ENCODE peak calls at places on chromosome 5, in ten cellular contexts. J is transverse colon, F is HCT116, Y is H1, U is HepG2, S is sigmoid colon, Q is endothelial cell of umbilical vein, T is breast epithelium, N is GM12892, W is stomach. X is an unnamed sample.

GRCh38 chr5:171617787-171618690 is 167.6 kb upstream of the SMIM23 start:
- DNase-seq in J (no peak), Q (no peak), S (peak), N (no peak), U (no peak), Y (no peak), T (no peak), W (no peak), F (no peak), X (no peak)

GRCh38 chr5:1881273-1881586 is 1.5 kb downstream of the IRX4 start:
- DNase-seq in W (no peak), Q (no peak), F (peak), Y (peak), J (no peak), T (no peak), N (no peak), S (no peak), U (no peak), X (no peak)

GRCh38 chr5:181217111-181217804 is 5.8 kb upstream of the TRIM41 start:
- DNase-seq in Q (peak), Y (no peak), W (peak), S (peak), F (no peak), U (no peak), T (no peak), N (no peak), J (peak), X (no peak)

GRCh38 chr5:150138551-150139265 is 16.9 kb downstream of the PDGFRB start:
- DNase-seq in S (no peak), U (peak), F (no peak), Q (peak), J (no peak), Y (no peak), N (no peak), W (peak), T (no peak), X (no peak)

GRCh38 chr5:59565551-59565950 is 328.0 kb downstream of the PDE4D start:
- DNase-seq in Y (no peak), W (no peak), U (no peak), F (no peak), Q (no peak), N (no peak), S (no peak), T (no peak), J (no peak), X (no peak)

GRCh38 chr5:83265318-83265717 is 188.0 kb downstream of the XRCC4 start:
- DNase-seq in F (no peak), U (peak), J (no peak), N (no peak), Q (peak), S (no peak), W (peak), Y (no peak), T (no peak), X (no peak)

GRCh38 chr5:147578228-147579024 is 68.6 kb upstream of the DPYSL3 start:
- DNase-seq in T (no peak), Q (peak), Y (no peak), J (no peak), S (no peak), W (no peak), N (no peak), U (peak), F (peak), X (no peak)

GRCh38 chr5:139495644-139496435 is 13.3 kb upstream of the STING1 start:
- DNase-seq in T (no peak), S (no peak), Y (no peak), N (no peak), U (no peak), Q (peak), J (no peak), W (no peak), F (no peak), X (no peak)

GRCh38 chr5:36261186-36261585 is 19.5 kb upstream of the NADK2 start:
- DNase-seq in N (no peak), T (no peak), S (no peak), Y (no peak), U (no peak), Q (no peak), F (no peak), W (no peak), J (no peak), X (no peak)

GRCh38 chr5:139415221-139415861 is 11.5 kb upstream of the SPATA24 start:
- DNase-seq in U (no peak), Y (no peak), S (peak), F (no peak), N (no peak), W (no peak), Q (no peak), J (no peak), T (no peak), X (no peak)

GRCh38 chr5:73130811-73131210 is 10.4 kb downstream of the TMEM171 start:
- DNase-seq in W (no peak), F (no peak), J (no peak), N (no peak), Y (no peak), U (no peak), T (no peak), S (no peak), Q (no peak), X (no peak)

GRCh38 chr5:106376522-106376921 is 1294.2 kb downstream of the EFNA5 start:
- DNase-seq in U (no peak), S (no peak), N (no peak), F (no peak), W (no peak), Y (no peak), J (no peak), T (no peak), Q (no peak), X (no peak)

GRCh38 chr5:76591366-76591765 is 31.8 kb downstream of the F2RL2 start:
- DNase-seq in S (no peak), F (no peak), J (no peak), W (no peak), U (no peak), Q (no peak), Y (no peak), N (no peak), T (no peak), X (no peak)

GRCh38 chr5:141821430-141821925 is 56.7 kb downstream of the PCDH1 start:
- DNase-seq in F (peak), Y (no peak), J (no peak), T (no peak), N (no peak), S (no peak), U (no peak), Q (peak), W (no peak), X (no peak)

GRCh38 chr5:180649297-180650039 is at the start of gene FLT4:
- DNase-seq in Q (no peak), J (no peak), T (no peak), Y (no peak), F (no peak), S (no peak), W (no peak), N (no peak), U (no peak), X (no peak)

GRCh38 chr5:135359374-135360165 is 39.5 kb downstream of the MACROH2A1 start:
- DNase-seq in W (no peak), F (no peak), U (no peak), Y (no peak), T (no peak), S (no peak), Q (no peak), J (no peak), N (no peak), X (no peak)

GRCh38 chr5:5632678-5633077 is 210.2 kb downstream of the ICE1 start:
- DNase-seq in Y (no peak), U (no peak), J (no peak), W (no peak), N (no peak), S (no peak), Q (no peak), F (no peak), T (no peak), X (no peak)

GRCh38 chr5:124735169-124735858 is 11.1 kb downstream of the ZNF608 start:
- DNase-seq in Y (no peak), F (no peak), T (no peak), Q (no peak), S (no peak), U (no peak), W (no peak), J (peak), N (no peak), X (no peak)

GRCh38 chr5:107092695-107093094 is 578.0 kb downstream of the EFNA5 start:
- DNase-seq in S (no peak), T (no peak), Y (no peak), N (no peak), J (no peak), F (no peak), U (no peak), W (no peak), Q (no peak), X (no peak)

GRCh38 chr5:72720205-72720604 is 96.3 kb upstream of the TNPO1 start:
- DNase-seq in N (no peak), J (no peak), F (no peak), U (no peak), Y (no peak), S (no peak), W (no peak), T (no peak), Q (no peak), X (no peak)

GRCh38 chr5:67015577-67016290 is 180.9 kb downstream of the CD180 start:
- DNase-seq in U (no peak), Y (no peak), W (no peak), N (no peak), J (no peak), T (no peak), S (no peak), F (no peak), Q (peak), X (no peak)

GRCh38 chr5:106262395-106262794 is 1408.3 kb downstream of the EFNA5 start:
- DNase-seq in U (no peak), Y (no peak), T (no peak), N (no peak), F (no peak), J (no peak), Q (no peak), W (no peak), S (no peak), X (no peak)

GRCh38 chr5:131263648-131264452 is at the start of gene CDC42SE2:
- DNase-seq in F (peak), N (peak), Y (peak), J (peak), Q (peak), S (peak), T (peak), W (peak), U (peak), X (peak)

GRCh38 chr5:73917433-73917832 is 291.4 kb downstream of the ARHGEF28 start:
- DNase-seq in Q (no peak), S (no peak), U (no peak), N (no peak), W (peak), Y (no peak), J (no peak), T (peak), F (no peak), X (no peak)

GRCh38 chr5:114362977-114363721 is 1.3 kb downstream of the KCNN2 start:
- DNase-seq in U (no peak), W (no peak), S (no peak), Q (no peak), Y (no peak), N (no peak), T (no peak), J (no peak), F (no peak), X (no peak)

GRCh38 chr5:60918466-60918865 is 26.4 kb downstream of the ERCC8 start:
- DNase-seq in U (no peak), T (no peak), Q (no peak), S (no peak), Y (no peak), F (no peak), N (no peak), W (no peak), J (no peak), X (no peak)

GRCh38 chr5:135011355-135012032 is 22.5 kb downstream of the PITX1 start:
- DNase-seq in F (no peak), J (no peak), Y (no peak), S (peak), Q (no peak), U (no peak), W (peak), T (no peak), N (no peak), X (no peak)

GRCh38 chr5:141954193-141954592 is 3.8 kb downstream of the PCDH12 start:
- DNase-seq in Q (no peak), T (no peak), S (no peak), W (no peak), Y (no peak), N (no peak), J (no peak), F (no peak), U (no peak), X (no peak)

GRCh38 chr5:134138416-134139376 is 24.2 kb downstream of the TCF7 start:
- DNase-seq in W (peak), Q (no peak), Y (no peak), J (no peak), F (no peak), S (peak), U (no peak), T (peak), N (peak), X (peak)

GRCh38 chr5:68148096-68148495 is 67.5 kb upstream of the PIK3R1 start:
- DNase-seq in T (no peak), Y (no peak), F (no peak), J (no peak), U (no peak), W (no peak), S (no peak), Q (no peak), N (no peak), X (no peak)

GRCh38 chr5:127997131-127997775 is 86.3 kb upstream of the SLC12A2 start:
- DNase-seq in F (no peak), T (no peak), Q (no peak), J (no peak), U (no peak), Y (no peak), S (no peak), W (no peak), N (no peak), X (no peak)

GRCh38 chr5:139678751-139679750 is 30.9 kb downstream of the CXXC5 start:
- DNase-seq in S (no peak), Y (no peak), N (no peak), T (no peak), U (no peak), J (no peak), F (no peak), Q (no peak), W (no peak), X (no peak)

GRCh38 chr5:74616236-74617146 is 24.0 kb downstream of the ENC1 start:
- DNase-seq in N (no peak), Y (no peak), F (no peak), W (no peak), J (no peak), U (no peak), Q (no peak), T (no peak), S (no peak), X (no peak)

GRCh38 chr5:163033656-163034055 is 403.7 kb upstream of the CCNG1 start:
- DNase-seq in T (no peak), F (no peak), J (no peak), U (no peak), Q (no peak), N (no peak), W (no peak), Y (no peak), S (no peak), X (no peak)
- TF ChIP-seq POLR2AphosphoS5 in T (no peak), F (no peak), J (no peak), U (no peak), Q (no peak), N (no peak), W (no peak), Y (no peak), S (no peak), X (no peak)

DNA sequence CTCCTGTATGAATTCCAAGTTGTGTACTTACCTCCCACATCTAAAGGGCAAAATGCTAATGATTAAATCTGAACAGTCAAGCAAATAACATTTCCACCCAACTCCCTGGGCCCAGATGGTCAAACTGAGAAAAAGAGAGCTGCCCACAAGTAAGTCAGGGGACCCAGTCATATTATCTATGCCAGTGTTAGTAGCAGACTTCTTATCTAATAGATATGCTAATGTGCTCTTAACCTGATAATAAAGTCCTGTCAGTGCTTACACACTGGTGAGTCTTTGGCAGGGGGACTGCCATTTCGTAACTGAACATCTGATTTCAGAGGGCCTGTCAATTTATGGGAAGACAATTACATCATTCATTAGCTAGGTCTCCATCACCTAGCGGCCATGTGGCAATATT is 292.3 kb upstream of the WWC1 start:
- DNase-seq in T (no peak), N (no peak), S (no peak), Y (no peak), U (no peak), J (no peak), F (no peak), Q (no peak), W (no peak), X (no peak)
- TF ChIP-seq POLR2A in T (no peak), N (no peak), S (no peak), Y (no peak), U (no peak), J (no peak), F (no peak), Q (no peak), W (no peak), X (no peak)

GRCh38 chr5:178223196-178223773 is 9.3 kb downstream of the PHYKPL start:
- DNase-seq in N (no peak), T (no peak), U (no peak), J (no peak), S (no peak), Q (no peak), W (no peak), Y (no peak), F (no peak), X (no peak)
- TF ChIP-seq POLR2AphosphoS5 in N (no peak), T (no peak), U (no peak), J (no peak), S (no peak), Q (no peak), W (no peak), Y (no peak), F (no peak), X (no peak)

GRCh38 chr5:96703384-96703910 is 41.3 kb downstream of the CAST start:
- DNase-seq in F (no peak), Q (peak), S (no peak), U (peak), Y (no peak), W (peak), T (no peak), N (no peak), J (peak), X (no peak)

GRCh38 chr5:96706433-96707111 is 44.4 kb downstream of the CAST start:
- DNase-seq in Y (no peak), S (no peak), W (no peak), F (no peak), T (no peak), Q (no peak), N (no peak), U (no peak), J (no peak), X (no peak)

GRCh38 chr5:96699186-96699820 is 37.1 kb downstream of the CAST start:
- DNase-seq in J (no peak), Q (peak), S (no peak), T (no peak), N (no peak), Y (no peak), F (no peak), U (no peak), W (no peak), X (no peak)

GRCh38 chr5:96703985-96704384 is 41.8 kb downstream of the CAST start:
- DNase-seq in W (no peak), S (no peak), Q (no peak), U (no peak), N (no peak), F (no peak), T (no peak), Y (no peak), J (no peak), X (no peak)

GRCh38 chr5:96702503-96703383 is 40.6 kb downstream of the CAST start:
- DNase-seq in J (peak), U (peak), Q (peak), F (peak), T (peak), N (peak), Y (no peak), S (peak), W (peak), X (peak)
- TF ChIP-seq POLR2A in J (peak), U (peak), Q (peak), F (no peak), T (peak), N (no peak), Y (peak), S (peak), W (no peak), X (no peak)

GRCh38 chr5:177490311-177490991 is 7.0 kb downstream of the PDLIM7 start:
- DNase-seq in W (no peak), Y (no peak), F (no peak), N (no peak), S (peak), T (no peak), J (no peak), U (no peak), Q (no peak), X (no peak)

GRCh38 chr5:177489119-177489716 is 8.2 kb downstream of the PDLIM7 start:
- DNase-seq in Q (no peak), J (peak), S (no peak), N (no peak), U (no peak), W (peak), T (no peak), Y (no peak), F (no peak), X (no peak)

GRCh38 chr5:177487144-177487543 is 10.3 kb downstream of the PDLIM7 start:
- DNase-seq in F (no peak), U (no peak), Y (no peak), S (no peak), W (no peak), Q (no peak), N (no peak), T (no peak), J (no peak), X (no peak)

GRCh38 chr5:177486256-177486655 is 11.1 kb downstream of the PDLIM7 start:
- DNase-seq in F (no peak), Y (no peak), Q (no peak), T (no peak), S (no peak), U (no peak), N (no peak), W (no peak), J (no peak), X (no peak)

DNA sequence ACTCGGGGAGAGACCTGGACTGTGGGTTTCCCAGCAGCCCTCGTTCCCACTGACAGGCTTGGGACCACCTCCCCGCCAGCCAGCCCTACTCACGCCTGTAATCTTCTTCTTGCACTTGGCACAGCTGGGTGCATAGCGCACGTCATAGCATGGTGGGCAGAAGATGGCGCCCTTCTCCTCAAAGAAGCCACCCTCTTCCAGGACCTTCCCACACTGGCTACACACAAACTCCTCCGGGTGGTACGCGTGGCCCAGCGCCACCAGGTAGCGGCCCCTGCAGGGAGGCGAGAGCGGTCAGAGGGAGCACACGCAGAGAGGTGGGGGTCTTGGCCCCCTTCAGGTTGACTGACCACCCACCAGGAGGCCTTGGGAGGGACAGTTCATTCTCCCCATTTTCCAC is 9.4 kb downstream of the PDLIM7 start:
- DNase-seq in Y (no peak), Q (no peak), W (no peak), F (no peak), N (no peak), U (no peak), S (no peak), T (no peak), J (no peak), X (no peak)
- TF ChIP-seq POLR2AphosphoS5 in Y (peak), Q (no peak), W (no peak), F (no peak), N (no peak), U (no peak), S (no peak), T (no peak), J (no peak), X (no peak)

GRCh38 chr5:95883185-95884020 is 60.9 kb upstream of the GLRX start:
- DNase-seq in Y (no peak), T (no peak), S (no peak), Q (no peak), J (no peak), U (no peak), F (no peak), W (no peak), N (no peak), X (no peak)

GRCh38 chr5:95881833-95882232 is 59.3 kb upstream of the GLRX start:
- DNase-seq in Y (no peak), W (no peak), Q (no peak), J (no peak), F (no peak), S (no peak), U (no peak), N (no peak), T (no peak), X (no peak)

GRCh38 chr5:95886340-95887044 is 64.0 kb upstream of the GLRX start:
- DNase-seq in Q (no peak), U (no peak), F (no peak), T (no peak), S (no peak), J (no peak), Y (no peak), N (no peak), W (no peak), X (no peak)

GRCh38 chr5:95884021-95884333 is 61.5 kb upstream of the GLRX start:
- DNase-seq in F (no peak), N (no peak), S (no peak), T (no peak), Y (no peak), W (no peak), Q (no peak), U (no peak), J (no peak), X (no peak)

DNA sequence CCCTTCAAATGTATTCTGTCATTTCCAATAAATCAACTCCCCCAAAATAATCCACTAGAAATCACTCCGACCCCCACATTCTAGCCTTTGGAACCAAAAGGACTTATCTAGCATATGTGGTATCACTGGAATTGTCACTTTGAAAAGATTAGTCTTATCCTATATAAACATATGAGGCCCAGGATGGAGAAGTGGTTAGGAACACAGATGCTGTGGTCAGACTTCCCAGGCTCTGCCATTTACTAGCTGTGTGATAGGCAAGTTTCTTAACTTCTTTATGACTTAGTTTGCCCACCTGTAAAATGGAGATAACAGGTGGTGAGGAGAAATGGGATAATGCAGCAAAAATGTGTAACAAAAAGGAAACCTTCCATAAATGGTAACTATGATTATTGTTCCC is 62.0 kb upstream of the GLRX start:
- DNase-seq in W (no peak), S (no peak), U (no peak), Q (no peak), J (no peak), Y (no peak), T (no peak), F (no peak), N (no peak), X (no peak)
- TF ChIP-seq POLR2A in W (no peak), S (no peak), U (no peak), Q (no peak), J (no peak), Y (no peak), T (no peak), F (no peak), N (peak), X (no peak)